ENCODE peak calls at places on chromosomes 5 and 9, in nine cellular contexts. One of them, this sample, is unnamed.
A peak's percentile ranks its signal among the peaks of the same experiment; 100 is the strongest.

GRCh38 chr9:116860509-116861120 is 173.5 kb downstream of the TRIM32 start:
- DNase-seq in CD8-positive, alpha-beta memory T cell: no peak
- DNase-seq in activated CD8-positive, alpha-beta memory T cell treated with anti-CD3 and anti-CD28 coated beads for 1 hour: no peak
- DNase-seq in frontal cortex: no peak
- DNase-seq in NCI-H1092 treated with DMSO at 0.1 percent for 48 hours: peak; percentile 50
- DNase-seq in mesendoderm: peak; percentile 86
- DNase-seq in skeletal muscle cell: peak; percentile 18
- DNase-seq in AML-193: peak; percentile 20
- DNase-seq in stimulated activated CD4-positive, alpha-beta T cell treated with anti-CD3 and anti-CD28 coated beads, Interleukin-15, amount 100 ng/mL, for 24 hours: peak; percentile 46
- DNase-seq in this sample: peak; percentile 96

GRCh38 chr5:151238303-151238741 is 14.4 kb upstream of the CCDC69 start:
- DNase-seq in activated CD8-positive, alpha-beta memory T cell treated with anti-CD3 and anti-CD28 coated beads for 1 hour: no peak
- DNase-seq in skeletal muscle cell: no peak
- DNase-seq in frontal cortex: no peak
- DNase-seq in AML-193: no peak
- DNase-seq in stimulated activated CD4-positive, alpha-beta T cell treated with anti-CD3 and anti-CD28 coated beads, Interleukin-15, amount 100 ng/mL, for 24 hours: no peak
- DNase-seq in CD8-positive, alpha-beta memory T cell: no peak
- DNase-seq in mesendoderm: no peak
- DNase-seq in NCI-H1092 treated with DMSO at 0.1 percent for 48 hours: no peak
- DNase-seq in this sample: no peak

GRCh38 chr9:104209387-104209786 is 115.3 kb downstream of the SMC2 start:
- DNase-seq in frontal cortex: no peak
- DNase-seq in skeletal muscle cell: no peak
- DNase-seq in mesendoderm: no peak
- DNase-seq in NCI-H1092 treated with DMSO at 0.1 percent for 48 hours: no peak
- DNase-seq in AML-193: no peak
- DNase-seq in CD8-positive, alpha-beta memory T cell: no peak
- DNase-seq in activated CD8-positive, alpha-beta memory T cell treated with anti-CD3 and anti-CD28 coated beads for 1 hour: no peak
- DNase-seq in stimulated activated CD4-positive, alpha-beta T cell treated with anti-CD3 and anti-CD28 coated beads, Interleukin-15, amount 100 ng/mL, for 24 hours: no peak
- DNase-seq in this sample: no peak

GRCh38 chr9:96884443-96884842 is 30.1 kb upstream of the ZNF782 start:
- DNase-seq in NCI-H1092 treated with DMSO at 0.1 percent for 48 hours: no peak
- DNase-seq in stimulated activated CD4-positive, alpha-beta T cell treated with anti-CD3 and anti-CD28 coated beads, Interleukin-15, amount 100 ng/mL, for 24 hours: no peak
- DNase-seq in skeletal muscle cell: peak; percentile 34
- DNase-seq in activated CD8-positive, alpha-beta memory T cell treated with anti-CD3 and anti-CD28 coated beads for 1 hour: no peak
- DNase-seq in AML-193: no peak
- DNase-seq in mesendoderm: peak; percentile 67
- DNase-seq in frontal cortex: no peak
- DNase-seq in CD8-positive, alpha-beta memory T cell: no peak
- DNase-seq in this sample: no peak

GRCh38 chr9:76101945-76102344 is 211.5 kb downstream of the PCSK5 start:
- DNase-seq in AML-193: no peak
- DNase-seq in frontal cortex: no peak
- DNase-seq in activated CD8-positive, alpha-beta memory T cell treated with anti-CD3 and anti-CD28 coated beads for 1 hour: no peak
- DNase-seq in NCI-H1092 treated with DMSO at 0.1 percent for 48 hours: no peak
- DNase-seq in CD8-positive, alpha-beta memory T cell: no peak
- DNase-seq in skeletal muscle cell: no peak
- DNase-seq in stimulated activated CD4-positive, alpha-beta T cell treated with anti-CD3 and anti-CD28 coated beads, Interleukin-15, amount 100 ng/mL, for 24 hours: no peak
- DNase-seq in mesendoderm: no peak
- DNase-seq in this sample: no peak

GRCh38 chr5:10750909-10751308 is 10.1 kb downstream of the DAP start:
- DNase-seq in stimulated activated CD4-positive, alpha-beta T cell treated with anti-CD3 and anti-CD28 coated beads, Interleukin-15, amount 100 ng/mL, for 24 hours: no peak
- DNase-seq in NCI-H1092 treated with DMSO at 0.1 percent for 48 hours: no peak
- DNase-seq in activated CD8-positive, alpha-beta memory T cell treated with anti-CD3 and anti-CD28 coated beads for 1 hour: no peak
- DNase-seq in CD8-positive, alpha-beta memory T cell: no peak
- DNase-seq in AML-193: no peak
- DNase-seq in skeletal muscle cell: no peak
- DNase-seq in mesendoderm: no peak
- DNase-seq in frontal cortex: no peak
- DNase-seq in this sample: no peak

GRCh38 chr5:180129291-180130190 is 58.0 kb upstream of the RNF130 start:
- DNase-seq in skeletal muscle cell: no peak
- DNase-seq in activated CD8-positive, alpha-beta memory T cell treated with anti-CD3 and anti-CD28 coated beads for 1 hour: no peak
- DNase-seq in AML-193: no peak
- DNase-seq in CD8-positive, alpha-beta memory T cell: no peak
- DNase-seq in mesendoderm: no peak
- DNase-seq in stimulated activated CD4-positive, alpha-beta T cell treated with anti-CD3 and anti-CD28 coated beads, Interleukin-15, amount 100 ng/mL, for 24 hours: no peak
- DNase-seq in frontal cortex: no peak
- DNase-seq in NCI-H1092 treated with DMSO at 0.1 percent for 48 hours: no peak
- DNase-seq in this sample: peak; percentile 45

GRCh38 chr9:109499631-109500120 is 1.6 kb upstream of the PTPN3 start:
- DNase-seq in frontal cortex: peak; percentile 40
- DNase-seq in activated CD8-positive, alpha-beta memory T cell treated with anti-CD3 and anti-CD28 coated beads for 1 hour: no peak
- DNase-seq in NCI-H1092 treated with DMSO at 0.1 percent for 48 hours: no peak
- DNase-seq in AML-193: no peak
- DNase-seq in CD8-positive, alpha-beta memory T cell: no peak
- DNase-seq in stimulated activated CD4-positive, alpha-beta T cell treated with anti-CD3 and anti-CD28 coated beads, Interleukin-15, amount 100 ng/mL, for 24 hours: no peak
- DNase-seq in mesendoderm: no peak
- DNase-seq in skeletal muscle cell: no peak
- DNase-seq in this sample: peak; percentile 77

GRCh38 chr9:113376634-113377531 is at the start of gene HDHD3:
- DNase-seq in activated CD8-positive, alpha-beta memory T cell treated with anti-CD3 and anti-CD28 coated beads for 1 hour: peak; percentile 57
- DNase-seq in frontal cortex: peak; percentile 76
- DNase-seq in NCI-H1092 treated with DMSO at 0.1 percent for 48 hours: peak; percentile 76
- DNase-seq in skeletal muscle cell: no peak
- DNase-seq in CD8-positive, alpha-beta memory T cell: peak; percentile 86
- DNase-seq in mesendoderm: peak; percentile 92
- DNase-seq in stimulated activated CD4-positive, alpha-beta T cell treated with anti-CD3 and anti-CD28 coated beads, Interleukin-15, amount 100 ng/mL, for 24 hours: peak; percentile 85
- DNase-seq in AML-193: peak; percentile 54
- DNase-seq in this sample: peak; percentile 94

GRCh38 chr5:168651654-168652053 is 72.5 kb upstream of the PANK3 start:
- DNase-seq in activated CD8-positive, alpha-beta memory T cell treated with anti-CD3 and anti-CD28 coated beads for 1 hour: no peak
- DNase-seq in stimulated activated CD4-positive, alpha-beta T cell treated with anti-CD3 and anti-CD28 coated beads, Interleukin-15, amount 100 ng/mL, for 24 hours: no peak
- DNase-seq in frontal cortex: no peak
- DNase-seq in NCI-H1092 treated with DMSO at 0.1 percent for 48 hours: no peak
- DNase-seq in CD8-positive, alpha-beta memory T cell: no peak
- DNase-seq in skeletal muscle cell: peak; percentile 81
- DNase-seq in mesendoderm: no peak
- DNase-seq in AML-193: no peak
- DNase-seq in this sample: no peak

GRCh38 chr5:155631116-155631515 is 617.6 kb downstream of the KIF4B start:
- DNase-seq in activated CD8-positive, alpha-beta memory T cell treated with anti-CD3 and anti-CD28 coated beads for 1 hour: no peak
- DNase-seq in skeletal muscle cell: no peak
- DNase-seq in stimulated activated CD4-positive, alpha-beta T cell treated with anti-CD3 and anti-CD28 coated beads, Interleukin-15, amount 100 ng/mL, for 24 hours: no peak
- DNase-seq in CD8-positive, alpha-beta memory T cell: no peak
- DNase-seq in mesendoderm: peak; percentile 68
- DNase-seq in NCI-H1092 treated with DMSO at 0.1 percent for 48 hours: no peak
- DNase-seq in AML-193: no peak
- DNase-seq in frontal cortex: no peak
- DNase-seq in this sample: no peak

GRCh38 chr9:75953218-75953617 is 62.7 kb downstream of the PCSK5 start:
- DNase-seq in CD8-positive, alpha-beta memory T cell: no peak
- DNase-seq in AML-193: no peak
- DNase-seq in skeletal muscle cell: peak; percentile 19
- DNase-seq in frontal cortex: no peak
- DNase-seq in NCI-H1092 treated with DMSO at 0.1 percent for 48 hours: no peak
- DNase-seq in mesendoderm: peak; percentile 38
- DNase-seq in stimulated activated CD4-positive, alpha-beta T cell treated with anti-CD3 and anti-CD28 coated beads, Interleukin-15, amount 100 ng/mL, for 24 hours: no peak
- DNase-seq in activated CD8-positive, alpha-beta memory T cell treated with anti-CD3 and anti-CD28 coated beads for 1 hour: no peak
- DNase-seq in this sample: no peak

GRCh38 chr5:90803891-90804290 is 245.3 kb downstream of the ADGRV1 start:
- DNase-seq in stimulated activated CD4-positive, alpha-beta T cell treated with anti-CD3 and anti-CD28 coated beads, Interleukin-15, amount 100 ng/mL, for 24 hours: no peak
- DNase-seq in AML-193: no peak
- DNase-seq in skeletal muscle cell: no peak
- DNase-seq in frontal cortex: no peak
- DNase-seq in activated CD8-positive, alpha-beta memory T cell treated with anti-CD3 and anti-CD28 coated beads for 1 hour: no peak
- DNase-seq in mesendoderm: no peak
- DNase-seq in NCI-H1092 treated with DMSO at 0.1 percent for 48 hours: no peak
- DNase-seq in CD8-positive, alpha-beta memory T cell: no peak
- DNase-seq in this sample: no peak

GRCh38 chr9:4464911-4465513 is 25.3 kb upstream of the SLC1A1 start:
- DNase-seq in activated CD8-positive, alpha-beta memory T cell treated with anti-CD3 and anti-CD28 coated beads for 1 hour: no peak
- DNase-seq in skeletal muscle cell: peak; percentile 10
- DNase-seq in NCI-H1092 treated with DMSO at 0.1 percent for 48 hours: no peak
- DNase-seq in stimulated activated CD4-positive, alpha-beta T cell treated with anti-CD3 and anti-CD28 coated beads, Interleukin-15, amount 100 ng/mL, for 24 hours: no peak
- DNase-seq in AML-193: no peak
- DNase-seq in frontal cortex: no peak
- DNase-seq in mesendoderm: no peak
- DNase-seq in CD8-positive, alpha-beta memory T cell: no peak
- DNase-seq in this sample: no peak

GRCh38 chr9:21994996-21995651 is 533 bp downstream of the CDKN2B-AS1 start:
- DNase-seq in frontal cortex: peak; percentile 62
- DNase-seq in CD8-positive, alpha-beta memory T cell: peak; percentile 89
- DNase-seq in stimulated activated CD4-positive, alpha-beta T cell treated with anti-CD3 and anti-CD28 coated beads, Interleukin-15, amount 100 ng/mL, for 24 hours: peak; percentile 78
- DNase-seq in activated CD8-positive, alpha-beta memory T cell treated with anti-CD3 and anti-CD28 coated beads for 1 hour: no peak
- DNase-seq in mesendoderm: peak; percentile 85
- DNase-seq in AML-193: peak; percentile 85
- DNase-seq in skeletal muscle cell: no peak
- DNase-seq in NCI-H1092 treated with DMSO at 0.1 percent for 48 hours: peak; percentile 92
- DNase-seq in this sample: peak; percentile 89